ENCODE peak calls at places on chromosomes 11 and 22, in seven cellular contexts. G, V, J, C, W, P and Z are unnamed samples.

GRCh38 chr11:63243533-63243932 is at the start of gene SLC22A25:
- DNase-seq in G (no peak), V (no peak), J (no peak), C (no peak), W (no peak), P (no peak), Z (no peak)

GRCh38 chr22:26581026-26581425 is 8.9 kb downstream of the TPST2 start:
- DNase-seq in G (no peak), V (no peak), J (no peak), C (no peak), W (no peak), P (no peak), Z (no peak)

GRCh38 chr11:499201-500076 is 7.6 kb downstream of the RNH1 start:
- DNase-seq in G (no peak), V (no peak), J (no peak), C (no peak), W (no peak), P (no peak), Z (no peak)

GRCh38 chr11:130550160-130550559 is 101.7 kb downstream of the ADAMTS15 start:
- DNase-seq in G (no peak), V (no peak), J (no peak), C (no peak), W (no peak), P (no peak), Z (no peak)

GRCh38 chr11:62124186-62125113 is 639 bp downstream of the INCENP start:
- DNase-seq in G (peak; percentile 14), V (no peak), J (peak; percentile 44), C (peak; percentile 28), W (peak; percentile 87), P (peak; percentile 59), Z (peak; percentile 75)

GRCh38 chr11:134837887-134838232 is 425.8 kb upstream of the B3GAT1 start:
- DNase-seq in G (no peak), V (no peak), J (no peak), C (no peak), W (no peak), P (no peak), Z (no peak)

GRCh38 chr11:74269161-74269809 is 42.2 kb downstream of the P4HA3 start:
- DNase-seq in G (no peak), V (no peak), J (no peak), C (no peak), W (no peak), P (no peak), Z (no peak)

GRCh38 chr22:45131749-45132148 is 32.0 kb upstream of the NUP50 start:
- DNase-seq in G (no peak), V (no peak), J (peak; percentile 4), C (peak; percentile 24), W (no peak), P (no peak), Z (no peak)